ENCODE peak calls at places on chromosomes 11 and 22, in four cellular contexts. X, Q, F and O are unnamed samples.

GRCh38 chr22:37623075-37624016 is 14.7 kb downstream of the GGA1 start:
- DNase-seq in F (peak; percentile 66), Q (peak; percentile 84), X (no peak), O (no peak)

GRCh38 chr11:90717522-90717921 is 494.7 kb upstream of the CHORDC1 start:
- DNase-seq in X (no peak), Q (no peak), F (no peak), O (no peak)

GRCh38 chr11:87453531-87454089 is 415.9 kb downstream of the TMEM135 start:
- DNase-seq in X (no peak), F (no peak), Q (no peak), O (no peak)

GRCh38 chr11:117677729-117678310 is 119.2 kb downstream of the DSCAML1 start:
- DNase-seq in Q (no peak), X (no peak), F (no peak), O (no peak)

GRCh38 chr11:94762208-94762607 is 5.9 kb upstream of the AMOTL1 start:
- DNase-seq in X (no peak), F (peak; percentile 46), Q (no peak), O (no peak)

GRCh38 chr11:7098235-7098832 is 9.5 kb downstream of the RBMXL2 start:
- DNase-seq in Q (peak; percentile 54), X (peak; percentile 13), F (peak; percentile 51), O (peak; percentile 40)

GRCh38 chr11:100739636-100740035 is 52.5 kb downstream of the ARHGAP42 start:
- DNase-seq in F (peak; percentile 91), X (peak; percentile 37), Q (no peak), O (peak; percentile 12)

GRCh38 chr11:7563269-7563668 is 49.5 kb downstream of the PPFIBP2 start:
- DNase-seq in Q (no peak), X (no peak), F (peak; percentile 35), O (no peak)

GRCh38 chr22:44217346-44217745 is 36.6 kb downstream of the PARVG start:
- DNase-seq in Q (peak; percentile 6), X (no peak), F (no peak), O (no peak)

GRCh38 chr11:124867700-124868099 is 2.5 kb downstream of the ROBO3 start:
- DNase-seq in F (peak; percentile 40), X (no peak), Q (peak; percentile 81), O (no peak)

GRCh38 chr22:44297662-44298061 is 15.1 kb downstream of the SHISAL1 start:
- DNase-seq in Q (no peak), F (no peak), X (no peak), O (no peak)

GRCh38 chr11:727859-728748 is 19.2 kb upstream of the TALDO1 start:
- DNase-seq in Q (peak; percentile 93), X (peak; percentile 89), F (peak; percentile 84), O (peak; percentile 100)

GRCh38 chr11:73645972-73646631 is at the start of gene PLEKHB1:
- DNase-seq in F (no peak), Q (no peak), X (no peak), O (no peak)

GRCh38 chr11:66315921-66316811 is 678 bp downstream of the CD248 start:
- DNase-seq in F (peak; percentile 44), X (no peak), Q (no peak), O (no peak)

GRCh38 chr22:26489447-26490036 is 5.9 kb downstream of the SRRD start:
- DNase-seq in F (no peak), X (no peak), Q (no peak), O (no peak)

GRCh38 chr11:67282876-67283371 is 6.2 kb upstream of the ANKRD13D start:
- DNase-seq in F (no peak), Q (no peak), X (no peak), O (no peak)

GRCh38 chr11:61524963-61525587 is 16.5 kb downstream of the LRRC10B start:
- DNase-seq in F (no peak), Q (no peak), X (no peak), O (no peak)

GRCh38 chr22:50620861-50621490 is 7.0 kb downstream of the ARSA start:
- DNase-seq in F (no peak), X (no peak), Q (peak; percentile 65), O (no peak)

GRCh38 chr11:123490527-123490926 is 60.5 kb downstream of the GRAMD1B start:
- DNase-seq in Q (no peak), F (no peak), X (no peak), O (no peak)

GRCh38 chr11:62603072-62603408 is 1.4 kb upstream of the MTA2 start:
- DNase-seq in F (no peak), Q (no peak), X (no peak), O (no peak)

GRCh38 chr11:22832315-22833041 is 2.9 kb upstream of the SVIP start:
- DNase-seq in F (peak; percentile 6), Q (no peak), X (no peak), O (no peak)

GRCh38 chr11:34844466-34845112 is 71.6 kb downstream of the APIP start:
- DNase-seq in Q (no peak), F (no peak), X (no peak), O (no peak)

GRCh38 chr22:48740731-48741405 is 1086.8 kb downstream of the BRD1 start:
- DNase-seq in X (no peak), Q (no peak), F (no peak), O (no peak)

GRCh38 chr11:49208006-49208721 is at the start of gene FOLH1:
- DNase-seq in Q (peak; percentile 14), X (no peak), F (no peak), O (no peak)

GRCh38 chr11:64786308-64786707 is 8.0 kb upstream of the SF1 start:
- DNase-seq in X (no peak), F (no peak), Q (no peak), O (no peak)

GRCh38 chr11:118673361-118674093 is 5.9 kb downstream of the TREH start:
- DNase-seq in F (no peak), Q (no peak), X (no peak), O (no peak)

GRCh38 chr11:11973361-11973800 is 35.0 kb downstream of the DKK3 start:
- DNase-seq in Q (peak; percentile 2), X (peak; percentile 71), F (peak; percentile 96), O (no peak)

GRCh38 chr11:88508558-88508807 is 170.9 kb upstream of the CTSC start:
- DNase-seq in X (no peak), Q (no peak), F (no peak), O (no peak)

GRCh38 chr11:877565-877964 is 33.0 kb downstream of the CHID1 start:
- DNase-seq in Q (no peak), X (no peak), F (no peak), O (no peak)

GRCh38 chr11:44693654-44694119 is 33.1 kb upstream of the TSPAN18 start:
- DNase-seq in Q (no peak), F (no peak), X (no peak), O (no peak)

GRCh38 chr11:72848846-72849466 is 34.7 kb downstream of the ATG16L2 start:
- DNase-seq in F (peak; percentile 41), X (no peak), Q (no peak), O (no peak)

GRCh38 chr11:78690588-78690987 is 115.9 kb upstream of the NARS2 start:
- DNase-seq in Q (no peak), X (no peak), F (peak; percentile 16), O (peak; percentile 45)

GRCh38 chr11:103241574-103241973 is 132.3 kb downstream of the DYNC2H1 start:
- DNase-seq in X (no peak), F (no peak), Q (no peak), O (no peak)

GRCh38 chr11:59475176-59475575 is 2.1 kb downstream of the OR4D10 start:
- DNase-seq in X (no peak), F (no peak), Q (no peak), O (no peak)

GRCh38 chr11:118343981-118344521 is at the start of gene CD3G:
- DNase-seq in X (no peak), Q (no peak), F (no peak), O (no peak)